ENCODE peak calls at places on chromosomes 7 and 10, in eight cellular contexts. One of them, this sample, is unnamed.

GRCh38 chr7:6179620-6180343 is 92.6 kb downstream of the CYTH3 start:
- DNase-seq in endothelial cell of umbilical vein: no peak
- DNase-seq in GM12878: no peak
- DNase-seq in HepG2: no peak
- DNase-seq in K562: no peak
- DNase-seq in SK-N-SH: no peak
- DNase-seq in HCT116: no peak
- DNase-seq in H1: no peak
- DNase-seq in this sample: no peak

GRCh38 chr7:5670173-5670933 is 111.1 kb downstream of the RNF216 start:
- DNase-seq in endothelial cell of umbilical vein: no peak
- DNase-seq in GM12878: no peak
- DNase-seq in HepG2: peak; percentile 34
- DNase-seq in K562: no peak
- DNase-seq in SK-N-SH: no peak
- DNase-seq in HCT116: no peak
- DNase-seq in H1: no peak
- DNase-seq in this sample: no peak

GRCh38 chr7:81819861-81820260 is 50.0 kb upstream of the HGF start:
- DNase-seq in endothelial cell of umbilical vein: no peak
- DNase-seq in GM12878: no peak
- DNase-seq in HepG2: no peak
- DNase-seq in K562: no peak
- DNase-seq in SK-N-SH: no peak
- DNase-seq in HCT116: no peak
- DNase-seq in H1: no peak
- DNase-seq in this sample: no peak

GRCh38 chr10:102752934-102753664 is 9.4 kb downstream of the WBP1L start:
- DNase-seq in endothelial cell of umbilical vein: peak; percentile 87
- DNase-seq in GM12878: peak; percentile 19
- DNase-seq in HepG2: peak; percentile 63
- DNase-seq in K562: no peak
- DNase-seq in SK-N-SH: peak; percentile 49
- DNase-seq in HCT116: no peak
- DNase-seq in H1: no peak
- DNase-seq in this sample: no peak

GRCh38 chr7:36244429-36244828 is 91.4 kb downstream of the EEPD1 start:
- DNase-seq in endothelial cell of umbilical vein: no peak
- DNase-seq in GM12878: no peak
- DNase-seq in HepG2: no peak
- DNase-seq in K562: no peak
- DNase-seq in SK-N-SH: no peak
- DNase-seq in HCT116: no peak
- DNase-seq in H1: no peak
- DNase-seq in this sample: no peak

GRCh38 chr10:3419719-3420495 is 247.3 kb upstream of the PITRM1 start:
- DNase-seq in endothelial cell of umbilical vein: no peak
- DNase-seq in GM12878: no peak
- DNase-seq in HepG2: no peak
- DNase-seq in K562: no peak
- DNase-seq in SK-N-SH: no peak
- DNase-seq in HCT116: no peak
- DNase-seq in H1: no peak
- DNase-seq in this sample: no peak

GRCh38 chr7:149205690-149206381 is 10.5 kb downstream of the ZNF282 start:
- DNase-seq in endothelial cell of umbilical vein: no peak
- DNase-seq in GM12878: no peak
- DNase-seq in HepG2: no peak
- DNase-seq in K562: no peak
- DNase-seq in SK-N-SH: no peak
- DNase-seq in HCT116: no peak
- DNase-seq in H1: no peak
- DNase-seq in this sample: no peak

GRCh38 chr10:119296703-119297102 is 89.3 kb downstream of the GRK5 start:
- DNase-seq in endothelial cell of umbilical vein: no peak
- DNase-seq in GM12878: no peak
- DNase-seq in HepG2: no peak
- DNase-seq in K562: no peak
- DNase-seq in SK-N-SH: no peak
- DNase-seq in HCT116: no peak
- DNase-seq in H1: no peak
- DNase-seq in this sample: no peak

GRCh38 chr7:69683002-69683401 is 84.7 kb downstream of the AUTS2 start:
- DNase-seq in endothelial cell of umbilical vein: no peak
- DNase-seq in GM12878: no peak
- DNase-seq in HepG2: no peak
- DNase-seq in K562: no peak
- DNase-seq in SK-N-SH: no peak
- DNase-seq in HCT116: no peak
- DNase-seq in H1: no peak
- DNase-seq in this sample: no peak

GRCh38 chr7:66442385-66442784 is 186.3 kb upstream of the KCTD7 start:
- DNase-seq in endothelial cell of umbilical vein: no peak
- DNase-seq in GM12878: no peak
- DNase-seq in HepG2: peak; percentile 69
- DNase-seq in K562: no peak
- DNase-seq in SK-N-SH: no peak
- DNase-seq in HCT116: no peak
- DNase-seq in H1: no peak
- DNase-seq in this sample: no peak

GRCh38 chr10:62380002-62380401 is 5.8 kb downstream of the ZNF365 start:
- DNase-seq in endothelial cell of umbilical vein: no peak
- DNase-seq in GM12878: no peak
- DNase-seq in HepG2: peak; percentile 10
- DNase-seq in K562: no peak
- DNase-seq in SK-N-SH: no peak
- DNase-seq in HCT116: peak; percentile 60
- DNase-seq in H1: no peak
- DNase-seq in this sample: no peak

GRCh38 chr7:44052771-44053365 is 8.4 kb downstream of the DBNL start:
- DNase-seq in endothelial cell of umbilical vein: no peak
- DNase-seq in GM12878: no peak
- DNase-seq in HepG2: no peak
- DNase-seq in K562: no peak
- DNase-seq in SK-N-SH: no peak
- DNase-seq in HCT116: no peak
- DNase-seq in H1: no peak
- DNase-seq in this sample: no peak

GRCh38 chr7:81803267-81803666 is 33.4 kb upstream of the HGF start:
- DNase-seq in endothelial cell of umbilical vein: no peak
- DNase-seq in GM12878: no peak
- DNase-seq in HepG2: no peak
- DNase-seq in K562: no peak
- DNase-seq in SK-N-SH: no peak
- DNase-seq in HCT116: no peak
- DNase-seq in H1: no peak
- DNase-seq in this sample: no peak

GRCh38 chr7:128923411-128923800 is 12.9 kb upstream of the KCP start:
- DNase-seq in endothelial cell of umbilical vein: no peak
- DNase-seq in GM12878: no peak
- DNase-seq in HepG2: no peak
- DNase-seq in K562: no peak
- DNase-seq in SK-N-SH: no peak
- DNase-seq in HCT116: no peak
- DNase-seq in H1: no peak
- DNase-seq in this sample: no peak

GRCh38 chr10:87105725-87106124 is 10.7 kb downstream of the SHLD2 start:
- DNase-seq in endothelial cell of umbilical vein: no peak
- DNase-seq in GM12878: no peak
- DNase-seq in HepG2: no peak
- DNase-seq in K562: no peak
- DNase-seq in SK-N-SH: no peak
- DNase-seq in HCT116: no peak
- DNase-seq in H1: no peak
- DNase-seq in this sample: no peak

GRCh38 chr10:124032982-124033886 is 60.2 kb downstream of the CHST15 start:
- DNase-seq in endothelial cell of umbilical vein: peak; percentile 68
- DNase-seq in GM12878: no peak
- DNase-seq in HepG2: no peak
- DNase-seq in K562: no peak
- DNase-seq in SK-N-SH: no peak
- DNase-seq in HCT116: no peak
- DNase-seq in H1: no peak
- DNase-seq in this sample: no peak

DNA sequence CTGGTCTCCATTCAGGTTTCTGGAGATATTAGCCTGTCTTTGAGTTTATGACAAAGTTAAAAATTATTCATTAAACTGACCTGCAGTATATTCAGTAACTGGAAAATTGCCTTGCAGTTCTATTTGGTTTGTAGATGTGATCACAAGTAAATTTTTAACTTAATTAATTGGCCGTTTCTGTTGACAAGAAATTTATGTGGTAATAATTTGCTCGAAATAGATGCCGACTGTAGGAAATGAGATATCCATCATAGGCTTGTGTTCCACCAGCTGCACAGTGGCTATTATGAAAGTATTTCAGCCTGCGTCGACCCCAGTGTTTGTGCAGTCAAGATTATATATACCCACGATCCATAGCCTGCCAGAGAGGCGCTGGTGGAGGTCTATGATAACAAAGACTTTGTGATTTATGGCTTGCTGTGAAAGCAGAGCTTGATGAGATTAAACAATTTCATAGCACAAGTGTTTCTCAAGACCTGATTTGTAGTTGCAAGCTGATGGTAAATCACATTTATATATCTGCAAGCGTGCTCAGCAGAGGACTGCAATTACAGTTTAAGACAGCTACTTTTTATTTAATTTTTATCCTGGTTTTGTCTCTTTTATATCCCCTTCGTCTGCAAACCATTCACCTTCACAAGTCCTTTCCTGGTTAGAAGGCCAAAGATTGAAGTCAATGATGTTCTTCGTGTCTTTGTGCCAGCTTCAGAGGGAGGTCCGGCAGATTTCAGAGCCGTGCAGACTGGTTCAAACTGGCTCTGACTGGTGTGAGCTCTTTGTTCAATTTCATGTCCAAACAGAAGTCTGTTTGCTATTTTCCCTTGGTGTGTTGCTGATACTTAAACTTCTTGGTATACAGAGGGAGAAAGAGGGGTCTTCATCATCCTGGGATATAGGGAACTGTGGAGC is 851.0 kb downstream of the LRMDA start:
- DNase-seq in endothelial cell of umbilical vein: peak; percentile 93
- DNase-seq in GM12878: no peak
- DNase-seq in HepG2: no peak
- DNase-seq in K562: no peak
- DNase-seq in SK-N-SH: peak; percentile 65
- DNase-seq in HCT116: no peak
- DNase-seq in H1: no peak
- DNase-seq in this sample: no peak
- TF ChIP-seq POLR2AphosphoS5 in endothelial cell of umbilical vein: no peak
- TF ChIP-seq POLR2AphosphoS5 in GM12878: no peak
- TF ChIP-seq POLR2AphosphoS5 in HepG2: no peak
- TF ChIP-seq POLR2AphosphoS5 in K562: no peak
- TF ChIP-seq POLR2AphosphoS5 in SK-N-SH: no peak
- TF ChIP-seq POLR2AphosphoS5 in HCT116: no peak
- TF ChIP-seq POLR2AphosphoS5 in H1: no peak
- TF ChIP-seq POLR2AphosphoS5 in this sample: no peak

DNA sequence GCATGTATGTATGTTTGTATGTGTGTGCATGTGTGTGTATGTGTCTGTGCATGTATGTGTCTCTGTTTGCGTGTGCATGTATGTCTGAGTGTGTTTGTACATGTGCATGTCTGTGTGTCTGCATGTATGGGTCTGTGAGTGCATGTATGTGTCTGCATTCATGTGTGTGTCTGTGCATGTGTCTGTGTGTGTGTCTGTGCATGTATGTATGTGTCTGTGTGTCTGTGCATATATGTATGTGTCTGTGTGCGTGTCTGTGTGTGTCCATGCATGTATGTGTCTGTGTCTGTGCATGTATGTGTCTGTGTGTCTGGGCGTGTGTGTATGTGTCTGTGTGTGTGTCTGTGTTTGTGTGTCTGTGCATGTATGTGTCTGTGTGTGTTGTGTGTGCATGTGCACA is 49.9 kb upstream of the DIP2C start:
- DNase-seq in endothelial cell of umbilical vein: no peak
- DNase-seq in GM12878: no peak
- DNase-seq in HepG2: no peak
- DNase-seq in K562: no peak
- DNase-seq in SK-N-SH: no peak
- DNase-seq in HCT116: no peak
- DNase-seq in H1: no peak
- DNase-seq in this sample: no peak
- H3K9ac ChIP-seq in endothelial cell of umbilical vein: no peak overlapping the region
- H3K9ac ChIP-seq in GM12878: no peak overlapping the region
- H3K9ac ChIP-seq in HepG2: no peak overlapping the region
- H3K9ac ChIP-seq in K562: no peak overlapping the region
- H3K9ac ChIP-seq in SK-N-SH: no peak overlapping the region
- H3K9ac ChIP-seq in HCT116: no peak overlapping the region
- H3K9ac ChIP-seq in H1: no peak overlapping the region
- H3K9ac ChIP-seq in this sample: no peak overlapping the region

GRCh38 chr7:158067219-158067930 is 520.2 kb downstream of the PTPRN2 start:
- DNase-seq in endothelial cell of umbilical vein: no peak
- DNase-seq in GM12878: no peak
- DNase-seq in HepG2: no peak
- DNase-seq in K562: no peak
- DNase-seq in SK-N-SH: no peak
- DNase-seq in HCT116: no peak
- DNase-seq in H1: no peak
- DNase-seq in this sample: no peak
- H3K9me3 ChIP-seq in endothelial cell of umbilical vein: peaks cover 19% of the 10 kb centered on the region
- H3K9me3 ChIP-seq in GM12878: peaks cover 2% of the 10 kb centered on the region
- H3K9me3 ChIP-seq in HepG2: no peaks in the 10 kb centered on the region
- H3K9me3 ChIP-seq in K562: no peaks in the 10 kb centered on the region
- H3K9me3 ChIP-seq in SK-N-SH: no peaks in the 10 kb centered on the region
- H3K9me3 ChIP-seq in HCT116: no peaks in the 10 kb centered on the region
- H3K9me3 ChIP-seq in H1: peaks cover 20% of the 10 kb centered on the region
- H3K9me3 ChIP-seq in this sample: no peaks in the 10 kb centered on the region

GRCh38 chr7:123929107-123929506 is 4.1 kb downstream of the SPAM1 start:
- DNase-seq in endothelial cell of umbilical vein: no peak
- DNase-seq in GM12878: no peak
- DNase-seq in HepG2: no peak
- DNase-seq in K562: no peak
- DNase-seq in SK-N-SH: no peak
- DNase-seq in HCT116: peak; percentile 58
- DNase-seq in H1: no peak
- DNase-seq in this sample: no peak
- TF ChIP-seq POLR2AphosphoS5 in endothelial cell of umbilical vein: no peak
- TF ChIP-seq POLR2AphosphoS5 in GM12878: no peak
- TF ChIP-seq POLR2AphosphoS5 in HepG2: no peak
- TF ChIP-seq POLR2AphosphoS5 in K562: no peak
- TF ChIP-seq POLR2AphosphoS5 in SK-N-SH: no peak
- TF ChIP-seq POLR2AphosphoS5 in HCT116: peak; percentile 43
- TF ChIP-seq POLR2AphosphoS5 in H1: no peak
- TF ChIP-seq POLR2AphosphoS5 in this sample: no peak

GRCh38 chr10:72276013-72276387 is 2.3 kb downstream of the DDIT4 start:
- DNase-seq in endothelial cell of umbilical vein: no peak
- DNase-seq in GM12878: no peak
- DNase-seq in HepG2: no peak
- DNase-seq in K562: no peak
- DNase-seq in SK-N-SH: no peak
- DNase-seq in HCT116: peak; percentile 79
- DNase-seq in H1: no peak
- DNase-seq in this sample: no peak
- H3K9ac ChIP-seq in endothelial cell of umbilical vein: no peak overlapping the region
- H3K9ac ChIP-seq in GM12878: peak overlapping the region; percentile 93
- H3K9ac ChIP-seq in HepG2: peak overlapping the region; percentile 93
- H3K9ac ChIP-seq in K562: peak overlapping the region; percentile 91
- H3K9ac ChIP-seq in SK-N-SH: no peak overlapping the region
- H3K9ac ChIP-seq in HCT116: peak overlapping the region; percentile 79
- H3K9ac ChIP-seq in H1: no peak overlapping the region
- H3K9ac ChIP-seq in this sample: no peak overlapping the region

This sample was measured in SK-N-MC.